ENCODE peak calls at places on chromosome 2, in six cellular contexts. One of them, this sample, is unnamed.

GRCh38 chr2:240966457-240966905 is 31.9 kb upstream of the SNED1 start:
- DNase-seq in GDM1: no peak
- DNase-seq in HuH-7.5: no peak
- DNase-seq in colonic mucosa: no peak
- DNase-seq in NCI-H2029: no peak
- DNase-seq in body of pancreas: no peak
- DNase-seq in this sample: no peak

GRCh38 chr2:102361632-102362241 is 6.1 kb downstream of the IL18R1 start:
- DNase-seq in GDM1: no peak
- DNase-seq in HuH-7.5: no peak
- DNase-seq in colonic mucosa: no peak
- DNase-seq in NCI-H2029: no peak
- DNase-seq in body of pancreas: no peak
- DNase-seq in this sample: no peak

GRCh38 chr2:134331081-134331480 is 77.2 kb downstream of the MGAT5 start:
- DNase-seq in GDM1: no peak
- DNase-seq in HuH-7.5: no peak
- DNase-seq in colonic mucosa: no peak
- DNase-seq in NCI-H2029: no peak
- DNase-seq in body of pancreas: no peak
- DNase-seq in this sample: no peak

GRCh38 chr2:168220971-168221819 is 26.2 kb downstream of the STK39 start:
- DNase-seq in GDM1: no peak
- DNase-seq in HuH-7.5: no peak
- DNase-seq in colonic mucosa: no peak
- DNase-seq in NCI-H2029: no peak
- DNase-seq in body of pancreas: peak
- DNase-seq in this sample: no peak

GRCh38 chr2:196961889-196962288 is 35.4 kb upstream of the PGAP1 start:
- DNase-seq in GDM1: no peak
- DNase-seq in HuH-7.5: no peak
- DNase-seq in colonic mucosa: no peak
- DNase-seq in NCI-H2029: no peak
- DNase-seq in body of pancreas: no peak
- DNase-seq in this sample: no peak

GRCh38 chr2:62150597-62151305 is 45.2 kb upstream of the B3GNT2 start:
- DNase-seq in GDM1: no peak
- DNase-seq in HuH-7.5: no peak
- DNase-seq in colonic mucosa: no peak
- DNase-seq in NCI-H2029: no peak
- DNase-seq in body of pancreas: no peak
- DNase-seq in this sample: no peak

GRCh38 chr2:237434916-237435315 is 21.0 kb upstream of the COL6A3 start:
- DNase-seq in GDM1: peak
- DNase-seq in HuH-7.5: no peak
- DNase-seq in colonic mucosa: no peak
- DNase-seq in NCI-H2029: no peak
- DNase-seq in body of pancreas: no peak
- DNase-seq in this sample: peak

GRCh38 chr2:238216651-238217184 is 13.2 kb upstream of the ILKAP start:
- DNase-seq in GDM1: no peak
- DNase-seq in HuH-7.5: no peak
- DNase-seq in colonic mucosa: no peak
- DNase-seq in NCI-H2029: no peak
- DNase-seq in body of pancreas: no peak
- DNase-seq in this sample: no peak

GRCh38 chr2:8086796-8087479 is 594.9 kb upstream of the ID2 start:
- DNase-seq in GDM1: no peak
- DNase-seq in HuH-7.5: no peak
- DNase-seq in colonic mucosa: no peak
- DNase-seq in NCI-H2029: no peak
- DNase-seq in body of pancreas: peak
- DNase-seq in this sample: no peak

GRCh38 chr2:215904101-215904500 is 109.2 kb downstream of the MREG start:
- DNase-seq in GDM1: no peak
- DNase-seq in HuH-7.5: no peak
- DNase-seq in colonic mucosa: no peak
- DNase-seq in NCI-H2029: no peak
- DNase-seq in body of pancreas: peak
- DNase-seq in this sample: no peak

GRCh38 chr2:233929352-233929843 is 12.2 kb downstream of the TRPM8 start:
- DNase-seq in GDM1: no peak
- DNase-seq in HuH-7.5: no peak
- DNase-seq in colonic mucosa: no peak
- DNase-seq in NCI-H2029: no peak
- DNase-seq in body of pancreas: no peak
- DNase-seq in this sample: peak

GRCh38 chr2:14861201-14861600 is 228.7 kb downstream of the LRATD1 start:
- DNase-seq in GDM1: no peak
- DNase-seq in HuH-7.5: no peak
- DNase-seq in colonic mucosa: no peak
- DNase-seq in NCI-H2029: no peak
- DNase-seq in body of pancreas: no peak
- DNase-seq in this sample: no peak